ENCODE peak calls at places on chromosomes 16 and 17, in nine cellular contexts. L is NCI-H146; N is HEK293T; U is foreskin fibroblast; W is memory B cell; Y is GM04504; R is stimulated activated CD8-positive, alpha-beta memory T cell treated with anti-CD3 and anti-CD28 coated beads, Interleukin-4, amount 100 ng/mL, for 1 hour; C is Daoy; T is fibroblast of lung. G is an unnamed sample.

GRCh38 chr17:81550285-81550684 is 1.9 kb downstream of the FAAP100 start:
- DNase-seq in U (no peak), W (no peak), T (no peak), Y (no peak), R (no peak), L (no peak), C (no peak), N (no peak), G (no peak)

GRCh38 chr17:15942207-15942833 is 2.6 kb upstream of the ADORA2B start:
- DNase-seq in R (no peak), Y (no peak), C (no peak), T (no peak), L (no peak), W (no peak), N (no peak), U (no peak), G (no peak)

GRCh38 chr17:17391575-17392370 is 85.0 kb upstream of the MED9 start:
- DNase-seq in Y (no peak), W (peak), U (no peak), T (peak), R (peak), L (no peak), C (no peak), N (no peak), G (peak)

GRCh38 chr17:48553837-48554236 is 8.9 kb upstream of the HOXB2 start:
- DNase-seq in W (no peak), N (no peak), T (peak), U (no peak), R (no peak), C (no peak), Y (no peak), L (no peak), G (no peak)

GRCh38 chr16:4052096-4052495 is 64.1 kb downstream of the ADCY9 start:
- DNase-seq in Y (no peak), T (no peak), R (no peak), N (no peak), L (no peak), U (no peak), W (no peak), C (no peak), G (no peak)

GRCh38 chr17:43389022-43389947 is 9.5 kb upstream of the ARL4D start:
- DNase-seq in U (peak), Y (peak), N (peak), R (peak), W (peak), C (peak), T (peak), L (peak), G (peak)

GRCh38 chr16:66414891-66415290 is 12.2 kb upstream of the BEAN1 start:
- DNase-seq in C (no peak), R (no peak), W (no peak), T (peak), Y (no peak), N (no peak), L (no peak), U (peak), G (no peak)

GRCh38 chr16:86577314-86577971 is 906 bp upstream of the FOXL1 start:
- DNase-seq in L (no peak), R (no peak), U (no peak), N (no peak), Y (no peak), W (no peak), T (peak), C (peak), G (no peak)

GRCh38 chr16:35194681-35195080 is 1735.3 kb downstream of the TP53TG3F start:
- DNase-seq in L (no peak), N (no peak), Y (no peak), C (no peak), R (no peak), T (no peak), W (no peak), U (no peak), G (no peak)

GRCh38 chr17:9941305-9941704 is 36.2 kb upstream of the RCVRN start:
- DNase-seq in W (no peak), L (no peak), N (no peak), T (no peak), Y (no peak), R (no peak), C (no peak), U (no peak), G (no peak)

GRCh38 chr17:34485999-34486398 is 93.4 kb upstream of the TMEM132E start:
- DNase-seq in Y (no peak), N (no peak), L (no peak), W (no peak), T (no peak), C (no peak), R (no peak), U (no peak), G (no peak)

GRCh38 chr17:28177351-28177750 is 134.9 kb downstream of the NLK start:
- DNase-seq in C (no peak), T (peak), U (no peak), N (no peak), W (no peak), L (no peak), R (no peak), Y (no peak), G (no peak)

GRCh38 chr16:50638816-50639670 is 42.1 kb downstream of the SNX20 start:
- DNase-seq in L (no peak), C (no peak), Y (no peak), N (no peak), U (no peak), T (no peak), W (no peak), R (no peak), G (no peak)

G was measured in NCI-H82.